ENCODE peak calls at places on chromosome 15, in four cellular contexts. T is HepG2, C is A549, K is K562. E is an unnamed sample.

GRCh38 chr15:94317211-94317610 is 85.8 kb downstream of the MCTP2 start:
- DNase-seq in T (no peak), C (no peak), K (no peak), E (no peak)

GRCh38 chr15:92074161-92074560 is 220.7 kb downstream of the SLCO3A1 start:
- DNase-seq in T (no peak), C (no peak), K (no peak), E (no peak)

GRCh38 chr15:95988574-95988887 is 342.0 kb upstream of the NR2F2 start:
- DNase-seq in T (peak), C (peak), K (peak), E (peak)

GRCh38 chr15:77107068-77107467 is 36.2 kb upstream of the TSPAN3 start:
- DNase-seq in T (no peak), C (no peak), K (no peak), E (no peak)

GRCh38 chr15:72161351-72162132 is 36.0 kb downstream of the GRAMD2A start:
- DNase-seq in T (no peak), C (no peak), K (no peak), E (no peak)

GRCh38 chr15:25850154-25851111 is 12.7 kb downstream of the ATP10A start:
- DNase-seq in T (peak), C (peak), K (peak), E (no peak)

GRCh38 chr15:76986743-76987142 is 8.2 kb upstream of the PSTPIP1 start:
- DNase-seq in T (no peak), C (no peak), K (no peak), E (no peak)

GRCh38 chr15:37046876-37047614 is 53.3 kb downstream of the MEIS2 start:
- DNase-seq in T (peak), C (no peak), K (no peak), E (no peak)

GRCh38 chr15:92076536-92076935 is 223.0 kb downstream of the SLCO3A1 start:
- DNase-seq in T (no peak), C (no peak), K (no peak), E (no peak)

GRCh38 chr15:42059661-42060476 is 34.5 kb downstream of the PLA2G4D start:
- DNase-seq in T (peak), C (peak), K (peak), E (peak)

GRCh38 chr15:40749151-40749630 is 5.9 kb downstream of the RMDN3 start:
- DNase-seq in T (no peak), C (no peak), K (no peak), E (no peak)

GRCh38 chr15:85771781-85772445 is 22.8 kb downstream of the KLHL25 start:
- DNase-seq in T (no peak), C (no peak), K (no peak), E (peak)

GRCh38 chr15:48547305-48547704 is 98.2 kb downstream of the FBN1 start:
- DNase-seq in T (no peak), C (no peak), K (no peak), E (peak)

GRCh38 chr15:31302029-31302657 is 24.5 kb upstream of the KLF13 start:
- DNase-seq in T (no peak), C (no peak), K (no peak), E (no peak)

GRCh38 chr15:59611277-59612260 is at the start of gene GCNT3:
- DNase-seq in T (peak), C (peak), K (no peak), E (no peak)

GRCh38 chr15:41285285-41285684 is 47.1 kb downstream of the OIP5 start:
- DNase-seq in T (no peak), C (no peak), K (no peak), E (no peak)

GRCh38 chr15:64478863-64479262 is 18.5 kb downstream of the ZNF609 start:
- DNase-seq in T (peak), C (peak), K (no peak), E (no peak)

GRCh38 chr15:76865548-76865991 is 39.6 kb downstream of the SCAPER start:
- DNase-seq in T (no peak), C (no peak), K (no peak), E (no peak)

GRCh38 chr15:73941871-73942635 is 15.8 kb downstream of the LOXL1 start:
- DNase-seq in T (no peak), C (no peak), K (no peak), E (no peak)

GRCh38 chr15:77644543-77645247 is 12.0 kb upstream of the LINGO1 start:
- DNase-seq in T (no peak), C (no peak), K (no peak), E (no peak)

GRCh38 chr15:74821091-74821789 is 5.2 kb upstream of the CPLX3 start:
- DNase-seq in T (no peak), C (no peak), K (no peak), E (no peak)

GRCh38 chr15:31278056-31278445 is 48.6 kb upstream of the KLF13 start:
- DNase-seq in T (no peak), C (no peak), K (no peak), E (no peak)

GRCh38 chr15:62964251-62964650 is 78.3 kb upstream of the TPM1 start:
- DNase-seq in T (no peak), C (no peak), K (no peak), E (no peak)

GRCh38 chr15:55774113-55774970 is 31.4 kb upstream of the PRTG start:
- DNase-seq in T (peak), C (peak), K (peak), E (peak)

GRCh38 chr15:66565731-66566130 is at the start of gene LCTL:
- DNase-seq in T (peak), C (no peak), K (peak), E (no peak)

GRCh38 chr15:88331291-88331690 is 74.8 kb upstream of the NTRK3 start:
- DNase-seq in T (peak), C (peak), K (peak), E (peak)

GRCh38 chr15:63441266-63441665 is 59.6 kb upstream of the CA12 start:
- DNase-seq in T (no peak), C (no peak), K (no peak), E (peak)

GRCh38 chr15:41967506-41968206 is 4.7 kb downstream of the EHD4 start:
- DNase-seq in T (no peak), C (no peak), K (peak), E (peak)

GRCh38 chr15:60494108-60494507 is 15.2 kb upstream of the ICE2 start:
- DNase-seq in T (peak), C (no peak), K (no peak), E (no peak)

GRCh38 chr15:51750186-51750585 is 1.2 kb upstream of the TMOD2 start:
- DNase-seq in T (no peak), C (no peak), K (no peak), E (no peak)

GRCh38 chr15:51749307-51749706 is 2.1 kb upstream of the TMOD2 start:
- DNase-seq in T (no peak), C (no peak), K (no peak), E (no peak)

GRCh38 chr15:51752918-51753317 is 1.5 kb downstream of the TMOD2 start:
- DNase-seq in T (no peak), C (no peak), K (no peak), E (no peak)

GRCh38 chr15:51751687-51752683 is 588 bp downstream of the TMOD2 start:
- DNase-seq in T (no peak), C (peak), K (peak), E (peak)

GRCh38 chr15:51750942-51751686 is at the start of gene TMOD2:
- DNase-seq in T (no peak), C (peak), K (peak), E (no peak)
- TF ChIP-seq JUN in T (no peak), C (no peak), K (no peak), E (no peak)

DNA sequence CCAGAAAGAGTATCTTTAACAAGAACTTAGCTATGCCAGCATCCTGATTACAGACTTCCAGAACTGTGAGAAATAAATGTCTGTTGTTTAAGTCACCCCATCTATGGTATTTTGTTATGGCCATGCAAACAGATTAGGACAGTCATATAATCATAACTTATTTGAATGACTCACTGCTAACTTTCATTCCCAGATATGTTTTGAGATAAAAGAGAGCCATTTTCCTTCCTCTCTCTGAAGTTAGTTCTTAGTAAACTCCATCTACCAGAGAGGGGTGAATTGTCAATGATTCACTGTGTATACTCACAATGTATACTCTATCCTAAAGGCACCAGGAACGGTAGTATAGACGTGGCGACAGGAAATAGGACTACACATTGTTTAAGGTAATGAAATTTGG is 179.4 kb upstream of the DPH6 start:
- DNase-seq in T (no peak), C (no peak), K (no peak), E (peak)
- TF ChIP-seq MYC in T (no peak), C (no peak), K (no peak), E (no peak)

DNA sequence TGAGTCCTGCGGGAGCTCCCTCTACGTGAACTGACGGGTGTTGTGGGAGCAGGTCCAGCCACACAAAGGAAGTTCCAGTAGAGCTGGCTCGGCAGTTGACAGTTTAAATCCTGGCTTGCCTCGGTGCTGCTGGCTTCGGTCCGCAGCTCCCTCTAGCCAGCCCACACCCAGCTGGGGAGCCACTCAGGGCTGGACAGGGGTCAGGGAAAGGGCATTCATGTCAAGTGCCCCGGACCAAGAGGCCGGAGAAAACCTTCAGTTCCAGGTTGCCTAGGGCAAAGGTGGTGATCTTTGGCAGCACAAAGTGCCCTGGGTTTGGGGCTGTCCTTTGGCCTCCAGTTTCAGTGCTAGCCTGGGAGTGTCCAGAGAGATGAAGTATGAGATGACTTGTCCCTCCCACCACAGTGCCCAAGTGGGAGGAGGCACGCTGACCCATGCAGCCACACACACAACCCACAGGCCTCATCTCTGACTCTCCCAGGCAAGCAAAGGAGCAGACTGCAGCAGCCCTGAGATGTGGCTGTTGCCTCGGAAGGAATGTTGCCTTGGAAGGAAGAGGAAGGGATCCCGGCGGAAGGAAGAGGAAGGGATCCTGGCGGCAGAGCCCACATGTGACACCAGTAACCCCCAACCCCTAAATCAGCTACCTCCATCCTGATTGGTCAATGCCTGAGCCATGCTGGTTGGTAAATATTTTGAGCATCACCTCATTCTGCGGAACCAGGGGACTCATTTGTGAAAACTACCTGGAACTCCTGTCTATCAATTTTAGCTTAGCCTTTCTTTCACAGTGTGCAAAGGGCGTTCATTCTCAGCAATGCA is 13.9 kb upstream of the ANPEP start:
- DNase-seq in T (no peak), C (peak), K (no peak), E (no peak)
- TF ChIP-seq JUN in T (no peak), C (no peak), K (no peak), E (no peak)

DNA sequence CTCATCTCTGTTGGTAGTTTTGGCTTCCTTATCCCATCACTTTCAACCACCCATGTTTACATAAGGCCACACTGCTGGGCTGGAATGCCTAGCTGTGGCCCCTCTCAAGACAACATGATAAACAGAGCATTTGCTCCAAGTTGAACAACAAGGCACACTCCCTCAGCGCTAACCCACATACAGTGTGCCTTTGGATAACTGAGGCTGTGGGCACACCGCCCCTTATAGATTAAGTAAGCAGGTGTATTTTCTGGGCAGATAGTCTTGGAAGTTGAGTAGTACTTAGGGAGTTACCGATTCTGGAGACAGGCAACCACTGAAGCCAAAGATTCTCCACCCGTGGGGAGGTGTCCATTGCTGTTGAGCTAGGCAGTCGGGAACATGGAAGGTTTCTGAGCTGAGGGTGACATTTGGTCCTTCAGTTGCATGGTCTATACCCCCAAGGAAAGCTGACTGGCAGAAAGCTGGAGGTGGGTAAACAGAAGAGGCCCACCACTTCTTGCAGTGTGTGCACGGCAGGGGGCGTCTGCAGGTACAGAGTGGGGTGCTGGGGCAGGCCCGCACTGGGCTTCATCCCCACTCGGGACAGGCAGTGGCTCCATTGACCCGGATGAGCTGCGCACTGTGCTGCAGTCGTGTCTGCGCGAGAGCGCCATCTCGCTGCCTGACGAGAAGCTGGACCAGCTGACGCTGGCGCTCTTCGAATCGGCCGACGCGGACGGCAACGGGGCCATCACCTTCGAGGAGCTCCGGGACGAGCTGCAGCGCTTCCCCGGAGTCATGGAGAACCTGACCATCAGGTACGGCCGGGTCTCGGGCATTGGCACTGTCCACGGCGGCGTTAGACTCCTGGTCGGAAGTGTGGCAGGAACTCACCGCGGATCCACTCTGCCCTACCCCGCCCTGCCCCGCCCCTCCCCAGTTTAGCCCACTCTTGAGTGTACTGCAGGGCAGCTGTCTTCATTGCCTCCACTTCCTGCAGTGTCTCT is 16.8 kb downstream of the NOX5 start:
- DNase-seq in T (no peak), C (peak), K (peak), E (peak)
- TF ChIP-seq MYC in T (peak), C (no peak), K (no peak), E (no peak)

GRCh38 chr15:78749831-78750230 is 61.4 kb downstream of the ADAMTS7 start:
- DNase-seq in T (no peak), C (no peak), K (no peak), E (no peak)

GRCh38 chr15:78750566-78750965 is 60.7 kb downstream of the ADAMTS7 start:
- DNase-seq in T (no peak), C (no peak), K (no peak), E (no peak)

GRCh38 chr15:78752492-78753358 is 58.5 kb downstream of the ADAMTS7 start:
- DNase-seq in T (no peak), C (no peak), K (no peak), E (no peak)

GRCh38 chr15:78757636-78757905 is 53.7 kb downstream of the ADAMTS7 start:
- DNase-seq in T (no peak), C (no peak), K (no peak), E (no peak)

DNA sequence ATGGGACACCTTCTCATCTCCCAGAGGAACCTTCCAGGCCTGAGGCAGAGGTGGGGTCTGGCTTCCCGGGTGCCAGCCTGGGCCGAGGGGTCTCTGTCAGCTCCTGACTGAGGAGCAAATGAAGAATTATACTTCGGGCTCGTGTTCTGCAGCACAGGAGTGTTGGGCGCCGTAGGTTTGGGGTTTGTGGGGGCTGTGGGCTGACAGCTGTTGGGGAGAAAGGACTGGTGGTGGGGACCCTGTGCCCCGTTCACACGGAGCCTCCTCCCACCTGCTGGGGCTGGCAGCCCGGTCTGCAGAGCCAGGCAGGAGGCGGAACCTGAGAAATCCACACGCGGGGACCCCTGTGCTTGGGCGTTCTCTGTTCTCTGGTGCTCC is 59.7 kb downstream of the ADAMTS7 start:
- DNase-seq in T (no peak), C (no peak), K (no peak), E (no peak)
- TF ChIP-seq JUN in T (no peak), C (no peak), K (no peak), E (no peak)